ENCODE peak calls at places on chromosomes 4 and X, in ten cellular contexts. One of them, this sample, is unnamed.

GRCh38 chrX:120791013-120791643 is 84.5 kb downstream of the CT47B1 start:
- DNase-seq in right cardiac atrium: peak; percentile 39
- DNase-seq in ovary: peak; percentile 61
- DNase-seq in A673: peak; percentile 52
- DNase-seq in aorta: peak; percentile 77
- DNase-seq in effector memory CD4-positive, alpha-beta T cell: no peak
- DNase-seq in mammary epithelial cell: peak; percentile 51
- DNase-seq in DND-41: no peak
- DNase-seq in lower lobe of right lung: no peak
- DNase-seq in GM23248: peak; percentile 83
- DNase-seq in this sample: no peak

GRCh38 chr4:170374770-170375169 is 285.0 kb upstream of the AADAT start:
- DNase-seq in aorta: no peak
- DNase-seq in mammary epithelial cell: peak; percentile 45
- DNase-seq in right cardiac atrium: no peak
- DNase-seq in DND-41: peak; percentile 24
- DNase-seq in A673: peak; percentile 38
- DNase-seq in lower lobe of right lung: no peak
- DNase-seq in GM23248: peak; percentile 43
- DNase-seq in ovary: no peak
- DNase-seq in effector memory CD4-positive, alpha-beta T cell: no peak
- DNase-seq in this sample: no peak

GRCh38 chrX:12872741-12873140 is 5.9 kb downstream of the TLR7 start:
- DNase-seq in GM23248: no peak
- DNase-seq in right cardiac atrium: no peak
- DNase-seq in effector memory CD4-positive, alpha-beta T cell: no peak
- DNase-seq in DND-41: no peak
- DNase-seq in lower lobe of right lung: no peak
- DNase-seq in mammary epithelial cell: no peak
- DNase-seq in A673: no peak
- DNase-seq in aorta: no peak
- DNase-seq in ovary: no peak
- DNase-seq in this sample: no peak

GRCh38 chr4:146545102-146545501 is 23.4 kb upstream of the SLC10A7 start:
- DNase-seq in effector memory CD4-positive, alpha-beta T cell: no peak
- DNase-seq in right cardiac atrium: no peak
- DNase-seq in lower lobe of right lung: no peak
- DNase-seq in ovary: no peak
- DNase-seq in aorta: no peak
- DNase-seq in GM23248: peak; percentile 57
- DNase-seq in A673: peak; percentile 57
- DNase-seq in DND-41: no peak
- DNase-seq in mammary epithelial cell: peak; percentile 18
- DNase-seq in this sample: no peak

GRCh38 chrX:156000361-156000926 is 2.9 kb downstream of the IL9R start:
- DNase-seq in lower lobe of right lung: no peak
- DNase-seq in DND-41: no peak
- DNase-seq in aorta: no peak
- DNase-seq in ovary: no peak
- DNase-seq in effector memory CD4-positive, alpha-beta T cell: no peak
- DNase-seq in GM23248: no peak
- DNase-seq in right cardiac atrium: no peak
- DNase-seq in A673: no peak
- DNase-seq in mammary epithelial cell: peak; percentile 58
- DNase-seq in this sample: no peak

GRCh38 chr4:114684462-114684861 is 85.9 kb downstream of the UGT8 start:
- DNase-seq in GM23248: no peak
- DNase-seq in lower lobe of right lung: no peak
- DNase-seq in mammary epithelial cell: no peak
- DNase-seq in DND-41: no peak
- DNase-seq in aorta: no peak
- DNase-seq in ovary: no peak
- DNase-seq in effector memory CD4-positive, alpha-beta T cell: no peak
- DNase-seq in A673: no peak
- DNase-seq in right cardiac atrium: no peak
- DNase-seq in this sample: no peak

GRCh38 chr4:27930976-27931375 is 1070.3 kb downstream of the STIM2 start:
- DNase-seq in mammary epithelial cell: no peak
- DNase-seq in lower lobe of right lung: no peak
- DNase-seq in aorta: no peak
- DNase-seq in A673: no peak
- DNase-seq in effector memory CD4-positive, alpha-beta T cell: no peak
- DNase-seq in DND-41: no peak
- DNase-seq in ovary: no peak
- DNase-seq in right cardiac atrium: no peak
- DNase-seq in GM23248: no peak
- DNase-seq in this sample: no peak

GRCh38 chrX:80812176-80812575 is 2.5 kb upstream of the BRWD3 start:
- DNase-seq in effector memory CD4-positive, alpha-beta T cell: no peak
- DNase-seq in GM23248: peak; percentile 42
- DNase-seq in aorta: peak; percentile 53
- DNase-seq in A673: peak; percentile 35
- DNase-seq in ovary: no peak
- DNase-seq in right cardiac atrium: no peak
- DNase-seq in DND-41: peak; percentile 71
- DNase-seq in lower lobe of right lung: peak; percentile 49
- DNase-seq in mammary epithelial cell: peak; percentile 11
- DNase-seq in this sample: peak; percentile 26

GRCh38 chr4:55762815-55763214 is 56.8 kb upstream of the EXOC1L start:
- DNase-seq in GM23248: no peak
- DNase-seq in effector memory CD4-positive, alpha-beta T cell: no peak
- DNase-seq in DND-41: no peak
- DNase-seq in ovary: no peak
- DNase-seq in A673: no peak
- DNase-seq in mammary epithelial cell: no peak
- DNase-seq in right cardiac atrium: no peak
- DNase-seq in lower lobe of right lung: no peak
- DNase-seq in aorta: no peak
- DNase-seq in this sample: no peak

GRCh38 chrX:134258202-134258601 is 21.2 kb downstream of the CCDC160 start:
- DNase-seq in GM23248: no peak
- DNase-seq in DND-41: no peak
- DNase-seq in A673: no peak
- DNase-seq in effector memory CD4-positive, alpha-beta T cell: no peak
- DNase-seq in mammary epithelial cell: no peak
- DNase-seq in ovary: no peak
- DNase-seq in right cardiac atrium: no peak
- DNase-seq in aorta: no peak
- DNase-seq in lower lobe of right lung: no peak
- DNase-seq in this sample: no peak

GRCh38 chr4:14193601-14194000 is 566.1 kb upstream of the BOD1L1 start:
- DNase-seq in effector memory CD4-positive, alpha-beta T cell: no peak
- DNase-seq in DND-41: no peak
- DNase-seq in lower lobe of right lung: no peak
- DNase-seq in GM23248: peak; percentile 5
- DNase-seq in ovary: no peak
- DNase-seq in aorta: no peak
- DNase-seq in A673: no peak
- DNase-seq in right cardiac atrium: no peak
- DNase-seq in mammary epithelial cell: peak; percentile 8
- DNase-seq in this sample: no peak

GRCh38 chrX:119698835-119699234 is 5.9 kb upstream of the SEPTIN6 start:
- DNase-seq in mammary epithelial cell: peak; percentile 32
- DNase-seq in effector memory CD4-positive, alpha-beta T cell: no peak
- DNase-seq in lower lobe of right lung: no peak
- DNase-seq in DND-41: no peak
- DNase-seq in GM23248: peak; percentile 73
- DNase-seq in ovary: no peak
- DNase-seq in A673: peak; percentile 63
- DNase-seq in right cardiac atrium: no peak
- DNase-seq in aorta: no peak
- DNase-seq in this sample: peak; percentile 48

GRCh38 chr4:145176641-145177432 is 3.6 kb downstream of the OTUD4 start:
- DNase-seq in GM23248: peak; percentile 27
- DNase-seq in right cardiac atrium: no peak
- DNase-seq in aorta: no peak
- DNase-seq in DND-41: no peak
- DNase-seq in lower lobe of right lung: no peak
- DNase-seq in effector memory CD4-positive, alpha-beta T cell: no peak
- DNase-seq in A673: no peak
- DNase-seq in ovary: no peak
- DNase-seq in mammary epithelial cell: peak; percentile 35
- DNase-seq in this sample: no peak
- H3K4me3 ChIP-seq in GM23248: peak overlapping the region; percentile 87
- H3K4me3 ChIP-seq in right cardiac atrium: peak overlapping the region; percentile 67
- H3K4me3 ChIP-seq in aorta: no peak overlapping the region
- H3K4me3 ChIP-seq in DND-41: peak overlapping the region; percentile 68
- H3K4me3 ChIP-seq in lower lobe of right lung: peak overlapping the region; percentile 59
- H3K4me3 ChIP-seq in effector memory CD4-positive, alpha-beta T cell: peak overlapping the region; percentile 70
- H3K4me3 ChIP-seq in A673: peak overlapping the region; percentile 90
- H3K4me3 ChIP-seq in ovary: no peak overlapping the region
- H3K4me3 ChIP-seq in mammary epithelial cell: peak overlapping the region; percentile 86
- H3K4me3 ChIP-seq in this sample: peak overlapping the region; percentile 81

GRCh38 chr4:155012469-155012868 is 196.0 kb upstream of the NPY2R start:
- DNase-seq in lower lobe of right lung: no peak
- DNase-seq in GM23248: no peak
- DNase-seq in DND-41: no peak
- DNase-seq in A673: no peak
- DNase-seq in effector memory CD4-positive, alpha-beta T cell: no peak
- DNase-seq in ovary: no peak
- DNase-seq in mammary epithelial cell: no peak
- DNase-seq in right cardiac atrium: no peak
- DNase-seq in aorta: no peak
- DNase-seq in this sample: no peak
- H3K27ac ChIP-seq in lower lobe of right lung: no peak overlapping the region
- H3K27ac ChIP-seq in GM23248: no peak overlapping the region
- H3K27ac ChIP-seq in DND-41: no peak overlapping the region
- H3K27ac ChIP-seq in A673: no peak overlapping the region
- H3K27ac ChIP-seq in effector memory CD4-positive, alpha-beta T cell: no peak overlapping the region
- H3K27ac ChIP-seq in ovary: no peak overlapping the region
- H3K27ac ChIP-seq in mammary epithelial cell: no peak overlapping the region
- H3K27ac ChIP-seq in right cardiac atrium: no peak overlapping the region
- H3K27ac ChIP-seq in aorta: no peak overlapping the region
- H3K27ac ChIP-seq in this sample: no peak overlapping the region

GRCh38 chr4:151204925-151205524 is 71.9 kb upstream of the PRSS48 start:
- DNase-seq in ovary: no peak
- DNase-seq in A673: no peak
- DNase-seq in right cardiac atrium: no peak
- DNase-seq in effector memory CD4-positive, alpha-beta T cell: no peak
- DNase-seq in DND-41: no peak
- DNase-seq in mammary epithelial cell: no peak
- DNase-seq in lower lobe of right lung: no peak
- DNase-seq in aorta: no peak
- DNase-seq in GM23248: no peak
- DNase-seq in this sample: no peak

GRCh38 chr4:151202851-151203455 is 74.0 kb upstream of the PRSS48 start:
- DNase-seq in mammary epithelial cell: no peak
- DNase-seq in right cardiac atrium: peak; percentile 42
- DNase-seq in aorta: no peak
- DNase-seq in effector memory CD4-positive, alpha-beta T cell: no peak
- DNase-seq in DND-41: no peak
- DNase-seq in A673: no peak
- DNase-seq in GM23248: no peak
- DNase-seq in ovary: no peak
- DNase-seq in lower lobe of right lung: no peak
- DNase-seq in this sample: no peak

GRCh38 chr4:151205722-151206121 is 71.2 kb upstream of the PRSS48 start:
- DNase-seq in right cardiac atrium: no peak
- DNase-seq in mammary epithelial cell: no peak
- DNase-seq in lower lobe of right lung: no peak
- DNase-seq in aorta: no peak
- DNase-seq in DND-41: no peak
- DNase-seq in GM23248: no peak
- DNase-seq in effector memory CD4-positive, alpha-beta T cell: no peak
- DNase-seq in ovary: no peak
- DNase-seq in A673: no peak
- DNase-seq in this sample: no peak

GRCh38 chr4:151199496-151200190 is 77.3 kb upstream of the PRSS48 start:
- DNase-seq in GM23248: peak; percentile 60
- DNase-seq in right cardiac atrium: peak; percentile 53
- DNase-seq in A673: no peak
- DNase-seq in DND-41: no peak
- DNase-seq in ovary: no peak
- DNase-seq in aorta: no peak
- DNase-seq in effector memory CD4-positive, alpha-beta T cell: no peak
- DNase-seq in mammary epithelial cell: no peak
- DNase-seq in lower lobe of right lung: no peak
- DNase-seq in this sample: no peak

DNA sequence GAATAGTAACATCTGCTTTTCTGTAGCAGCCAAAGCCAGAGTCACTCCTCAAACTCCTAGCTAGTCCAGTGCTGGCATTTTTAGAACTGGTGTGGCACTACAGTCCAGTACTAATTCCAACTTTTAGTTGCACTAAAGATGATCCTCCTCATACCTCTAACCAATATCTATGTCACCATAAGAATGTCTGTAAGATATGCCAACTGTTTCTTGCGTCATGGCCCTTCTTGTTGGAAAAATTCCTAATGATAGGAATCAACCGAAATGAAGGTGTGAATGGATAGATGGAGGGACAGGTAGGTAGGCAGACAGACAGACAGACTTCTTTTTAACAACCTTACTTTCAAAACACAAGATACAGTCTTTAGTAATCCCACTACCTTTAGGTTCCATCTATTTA is 74.6 kb upstream of the PRSS48 start:
- DNase-seq in A673: no peak
- DNase-seq in DND-41: no peak
- DNase-seq in ovary: no peak
- DNase-seq in right cardiac atrium: no peak
- DNase-seq in effector memory CD4-positive, alpha-beta T cell: no peak
- DNase-seq in GM23248: no peak
- DNase-seq in aorta: no peak
- DNase-seq in lower lobe of right lung: no peak
- DNase-seq in mammary epithelial cell: no peak
- DNase-seq in this sample: no peak
- H3K4me1 ChIP-seq in A673: no peaks in the 10 kb centered on the region
- H3K4me1 ChIP-seq in DND-41: no peaks in the 10 kb centered on the region
- H3K4me1 ChIP-seq in ovary: peaks cover 22% of the 10 kb centered on the region
- H3K4me1 ChIP-seq in right cardiac atrium: peaks cover 18% of the 10 kb centered on the region
- H3K4me1 ChIP-seq in effector memory CD4-positive, alpha-beta T cell: no peaks in the 10 kb centered on the region
- H3K4me1 ChIP-seq in GM23248: peaks cover 21% of the 10 kb centered on the region
- H3K4me1 ChIP-seq in aorta: peaks cover 7% of the 10 kb centered on the region
- H3K4me1 ChIP-seq in lower lobe of right lung: peaks cover 81% of the 10 kb centered on the region
- H3K4me1 ChIP-seq in mammary epithelial cell: no peaks in the 10 kb centered on the region
- H3K4me1 ChIP-seq in this sample: no peaks in the 10 kb centered on the region

DNA sequence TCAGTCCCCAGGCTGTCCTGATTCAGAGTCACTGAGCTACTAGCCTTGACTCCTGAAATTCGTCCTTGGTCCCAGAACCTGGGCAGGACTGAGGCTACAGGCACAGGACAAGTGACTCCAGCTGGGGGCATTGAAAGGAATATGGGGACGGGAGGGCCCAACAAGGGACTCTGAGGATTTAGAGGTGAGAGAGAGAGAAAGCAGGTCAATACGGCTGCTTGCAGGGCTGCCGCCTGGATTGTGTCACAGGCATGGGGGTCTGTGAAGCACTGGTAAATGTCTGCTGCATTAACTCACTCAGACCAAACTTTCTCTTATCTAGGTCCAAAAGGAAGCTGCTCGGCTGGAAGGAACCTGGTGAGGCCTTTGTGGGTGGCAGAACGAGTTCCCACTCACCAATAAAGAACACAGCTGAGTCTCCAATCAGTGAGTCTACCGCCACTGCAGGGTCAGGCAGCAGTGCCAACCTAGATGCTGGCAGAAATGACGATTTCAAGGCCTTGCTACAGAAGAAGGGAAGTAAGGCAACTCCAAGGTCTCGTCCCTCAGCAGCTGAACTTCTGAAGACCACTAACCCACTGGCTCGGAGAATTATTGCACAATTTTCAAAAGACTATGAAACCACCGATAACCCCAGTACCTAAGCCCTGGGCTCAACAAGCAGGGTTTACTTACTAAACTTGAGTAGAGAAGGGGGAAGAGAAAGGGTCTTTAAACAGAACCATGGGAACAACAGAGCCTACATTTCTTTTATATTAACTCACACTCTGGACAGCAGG is 11.4 kb upstream of the RTL5 start:
- DNase-seq in A673: no peak
- DNase-seq in right cardiac atrium: no peak
- DNase-seq in ovary: no peak
- DNase-seq in DND-41: no peak
- DNase-seq in aorta: no peak
- DNase-seq in effector memory CD4-positive, alpha-beta T cell: no peak
- DNase-seq in GM23248: no peak
- DNase-seq in lower lobe of right lung: no peak
- DNase-seq in mammary epithelial cell: no peak
- DNase-seq in this sample: no peak
- H3K4me3 ChIP-seq in A673: no peak overlapping the region
- H3K4me3 ChIP-seq in right cardiac atrium: no peak overlapping the region
- H3K4me3 ChIP-seq in ovary: no peak overlapping the region
- H3K4me3 ChIP-seq in DND-41: no peak overlapping the region
- H3K4me3 ChIP-seq in aorta: no peak overlapping the region
- H3K4me3 ChIP-seq in effector memory CD4-positive, alpha-beta T cell: no peak overlapping the region
- H3K4me3 ChIP-seq in GM23248: no peak overlapping the region
- H3K4me3 ChIP-seq in lower lobe of right lung: no peak overlapping the region
- H3K4me3 ChIP-seq in mammary epithelial cell: no peak overlapping the region
- H3K4me3 ChIP-seq in this sample: no peak overlapping the region